ENCODE peak calls at places on chromosomes 16 and 17, in nine cellular contexts. One of them, this sample, is unnamed.

GRCh38 chr16:4392382-4393242 is 21.0 kb downstream of the VASN start:
- DNase-seq in lower leg skin: no peak
- DNase-seq in GM12865: no peak
- DNase-seq in CD8-positive, alpha-beta T cell: no peak
- DNase-seq in hepatocyte: peak
- DNase-seq in CD4-positive, alpha-beta T cell: no peak
- DNase-seq in H1: peak
- DNase-seq in breast epithelium: peak
- DNase-seq in fibroblast of mammary gland: peak
- DNase-seq in this sample: peak

GRCh38 chr16:27374794-27375499 is 27.0 kb upstream of the IL21R start:
- DNase-seq in hepatocyte: peak
- DNase-seq in H1: peak
- DNase-seq in fibroblast of mammary gland: peak
- DNase-seq in GM12865: peak
- DNase-seq in breast epithelium: peak
- DNase-seq in CD4-positive, alpha-beta T cell: no peak
- DNase-seq in lower leg skin: peak
- DNase-seq in CD8-positive, alpha-beta T cell: no peak
- DNase-seq in this sample: peak

GRCh38 chr16:1493746-1494094 is 560 bp downstream of the TELO2 start:
- DNase-seq in breast epithelium: no peak
- DNase-seq in H1: no peak
- DNase-seq in GM12865: no peak
- DNase-seq in hepatocyte: peak
- DNase-seq in lower leg skin: no peak
- DNase-seq in CD8-positive, alpha-beta T cell: no peak
- DNase-seq in fibroblast of mammary gland: no peak
- DNase-seq in CD4-positive, alpha-beta T cell: no peak
- DNase-seq in this sample: no peak

GRCh38 chr17:37187262-37187661 is 188.5 kb upstream of the C17orf78 start:
- DNase-seq in CD4-positive, alpha-beta T cell: no peak
- DNase-seq in fibroblast of mammary gland: no peak
- DNase-seq in CD8-positive, alpha-beta T cell: no peak
- DNase-seq in hepatocyte: peak
- DNase-seq in breast epithelium: no peak
- DNase-seq in lower leg skin: no peak
- DNase-seq in H1: no peak
- DNase-seq in GM12865: no peak
- DNase-seq in this sample: peak

GRCh38 chr16:19179890-19180490 is 11.9 kb downstream of the SYT17 start:
- DNase-seq in lower leg skin: peak
- DNase-seq in hepatocyte: peak
- DNase-seq in CD4-positive, alpha-beta T cell: no peak
- DNase-seq in H1: peak
- DNase-seq in GM12865: peak
- DNase-seq in CD8-positive, alpha-beta T cell: no peak
- DNase-seq in fibroblast of mammary gland: peak
- DNase-seq in breast epithelium: no peak
- DNase-seq in this sample: peak

GRCh38 chr17:4788807-4789700 is at the start of gene GLTPD2:
- DNase-seq in breast epithelium: no peak
- DNase-seq in fibroblast of mammary gland: no peak
- DNase-seq in H1: peak
- DNase-seq in hepatocyte: peak
- DNase-seq in CD8-positive, alpha-beta T cell: no peak
- DNase-seq in GM12865: no peak
- DNase-seq in lower leg skin: no peak
- DNase-seq in CD4-positive, alpha-beta T cell: no peak
- DNase-seq in this sample: no peak

GRCh38 chr16:86505185-86505898 is 5.0 kb upstream of the FOXF1 start:
- DNase-seq in breast epithelium: no peak
- DNase-seq in GM12865: no peak
- DNase-seq in CD4-positive, alpha-beta T cell: no peak
- DNase-seq in fibroblast of mammary gland: no peak
- DNase-seq in H1: peak
- DNase-seq in hepatocyte: no peak
- DNase-seq in CD8-positive, alpha-beta T cell: no peak
- DNase-seq in lower leg skin: no peak
- DNase-seq in this sample: no peak

GRCh38 chr17:32100971-32101631 is 41.2 kb upstream of the RHOT1 start:
- DNase-seq in lower leg skin: no peak
- DNase-seq in hepatocyte: no peak
- DNase-seq in GM12865: no peak
- DNase-seq in CD4-positive, alpha-beta T cell: no peak
- DNase-seq in CD8-positive, alpha-beta T cell: no peak
- DNase-seq in H1: peak
- DNase-seq in fibroblast of mammary gland: no peak
- DNase-seq in breast epithelium: no peak
- DNase-seq in this sample: no peak

GRCh38 chr17:57420674-57421392 is 164.5 kb downstream of the MSI2 start:
- DNase-seq in H1: no peak
- DNase-seq in CD4-positive, alpha-beta T cell: no peak
- DNase-seq in hepatocyte: peak
- DNase-seq in fibroblast of mammary gland: peak
- DNase-seq in GM12865: no peak
- DNase-seq in breast epithelium: no peak
- DNase-seq in CD8-positive, alpha-beta T cell: no peak
- DNase-seq in lower leg skin: no peak
- DNase-seq in this sample: no peak

GRCh38 chr17:38798614-38799500 is 499 bp downstream of the PIP4K2B start:
- DNase-seq in CD8-positive, alpha-beta T cell: peak
- DNase-seq in GM12865: peak
- DNase-seq in fibroblast of mammary gland: peak
- DNase-seq in hepatocyte: peak
- DNase-seq in breast epithelium: peak
- DNase-seq in lower leg skin: peak
- DNase-seq in CD4-positive, alpha-beta T cell: peak
- DNase-seq in H1: no peak
- DNase-seq in this sample: peak

GRCh38 chr16:1820096-1820972 is 6.3 kb downstream of the HAGH start:
- DNase-seq in breast epithelium: no peak
- DNase-seq in fibroblast of mammary gland: no peak
- DNase-seq in CD4-positive, alpha-beta T cell: no peak
- DNase-seq in hepatocyte: no peak
- DNase-seq in GM12865: no peak
- DNase-seq in H1: no peak
- DNase-seq in CD8-positive, alpha-beta T cell: no peak
- DNase-seq in lower leg skin: no peak
- DNase-seq in this sample: no peak

GRCh38 chr17:57665128-57665527 is 80.0 kb downstream of the CCDC182 start:
- DNase-seq in lower leg skin: peak
- DNase-seq in GM12865: no peak
- DNase-seq in CD8-positive, alpha-beta T cell: no peak
- DNase-seq in H1: no peak
- DNase-seq in breast epithelium: no peak
- DNase-seq in CD4-positive, alpha-beta T cell: no peak
- DNase-seq in fibroblast of mammary gland: no peak
- DNase-seq in hepatocyte: no peak
- DNase-seq in this sample: no peak

GRCh38 chr16:82630688-82631087 is 3.9 kb downstream of the CDH13 start:
- DNase-seq in fibroblast of mammary gland: peak
- DNase-seq in lower leg skin: no peak
- DNase-seq in CD4-positive, alpha-beta T cell: no peak
- DNase-seq in GM12865: no peak
- DNase-seq in CD8-positive, alpha-beta T cell: no peak
- DNase-seq in hepatocyte: no peak
- DNase-seq in H1: no peak
- DNase-seq in breast epithelium: no peak
- DNase-seq in this sample: peak

GRCh38 chr16:13957197-13958078 is 37.5 kb downstream of the ERCC4 start:
- DNase-seq in fibroblast of mammary gland: peak
- DNase-seq in hepatocyte: peak
- DNase-seq in GM12865: peak
- DNase-seq in breast epithelium: peak
- DNase-seq in CD8-positive, alpha-beta T cell: no peak
- DNase-seq in lower leg skin: peak
- DNase-seq in CD4-positive, alpha-beta T cell: no peak
- DNase-seq in H1: no peak
- DNase-seq in this sample: peak

GRCh38 chr17:9842057-9842758 is 16.5 kb downstream of the GLP2R start:
- DNase-seq in hepatocyte: peak
- DNase-seq in fibroblast of mammary gland: peak
- DNase-seq in GM12865: no peak
- DNase-seq in CD8-positive, alpha-beta T cell: no peak
- DNase-seq in H1: no peak
- DNase-seq in CD4-positive, alpha-beta T cell: no peak
- DNase-seq in lower leg skin: peak
- DNase-seq in breast epithelium: peak
- DNase-seq in this sample: peak

GRCh38 chr16:79897444-79898146 is 297.1 kb upstream of the MAF start:
- DNase-seq in hepatocyte: peak
- DNase-seq in CD8-positive, alpha-beta T cell: no peak
- DNase-seq in CD4-positive, alpha-beta T cell: no peak
- DNase-seq in lower leg skin: no peak
- DNase-seq in breast epithelium: no peak
- DNase-seq in fibroblast of mammary gland: peak
- DNase-seq in H1: no peak
- DNase-seq in GM12865: no peak
- DNase-seq in this sample: no peak

GRCh38 chr17:38745545-38745944 is 2.6 kb downstream of the PCGF2 start:
- DNase-seq in hepatocyte: peak
- DNase-seq in H1: no peak
- DNase-seq in lower leg skin: no peak
- DNase-seq in CD4-positive, alpha-beta T cell: no peak
- DNase-seq in GM12865: no peak
- DNase-seq in fibroblast of mammary gland: no peak
- DNase-seq in CD8-positive, alpha-beta T cell: no peak
- DNase-seq in breast epithelium: no peak
- DNase-seq in this sample: no peak

GRCh38 chr17:40018211-40019121 is 3.2 kb downstream of the CSF3 start:
- DNase-seq in fibroblast of mammary gland: peak
- DNase-seq in lower leg skin: no peak
- DNase-seq in CD4-positive, alpha-beta T cell: no peak
- DNase-seq in H1: peak
- DNase-seq in GM12865: no peak
- DNase-seq in hepatocyte: peak
- DNase-seq in breast epithelium: no peak
- DNase-seq in CD8-positive, alpha-beta T cell: no peak
- DNase-seq in this sample: no peak

GRCh38 chr16:26365555-26365954 is 673.8 kb downstream of the HS3ST4 start:
- DNase-seq in hepatocyte: no peak
- DNase-seq in CD4-positive, alpha-beta T cell: no peak
- DNase-seq in breast epithelium: no peak
- DNase-seq in CD8-positive, alpha-beta T cell: no peak
- DNase-seq in lower leg skin: no peak
- DNase-seq in fibroblast of mammary gland: no peak
- DNase-seq in H1: no peak
- DNase-seq in GM12865: no peak
- DNase-seq in this sample: no peak

GRCh38 chr17:77449908-77450741 is 309.4 kb downstream of the SEC14L1 start:
- DNase-seq in breast epithelium: no peak
- DNase-seq in H1: peak
- DNase-seq in fibroblast of mammary gland: peak
- DNase-seq in lower leg skin: no peak
- DNase-seq in CD8-positive, alpha-beta T cell: no peak
- DNase-seq in CD4-positive, alpha-beta T cell: no peak
- DNase-seq in hepatocyte: peak
- DNase-seq in GM12865: peak
- DNase-seq in this sample: peak

GRCh38 chr16:27951752-27952151 is 111.8 kb downstream of the GSG1L start:
- DNase-seq in CD4-positive, alpha-beta T cell: no peak
- DNase-seq in CD8-positive, alpha-beta T cell: no peak
- DNase-seq in lower leg skin: no peak
- DNase-seq in breast epithelium: no peak
- DNase-seq in GM12865: no peak
- DNase-seq in H1: no peak
- DNase-seq in fibroblast of mammary gland: peak
- DNase-seq in hepatocyte: no peak
- DNase-seq in this sample: peak

GRCh38 chr17:81940538-81941483 is 3.7 kb upstream of the PYCR1 start:
- DNase-seq in CD8-positive, alpha-beta T cell: no peak
- DNase-seq in fibroblast of mammary gland: no peak
- DNase-seq in GM12865: no peak
- DNase-seq in hepatocyte: no peak
- DNase-seq in breast epithelium: no peak
- DNase-seq in lower leg skin: no peak
- DNase-seq in H1: no peak
- DNase-seq in CD4-positive, alpha-beta T cell: no peak
- DNase-seq in this sample: no peak
- TF ChIP-seq CTCF in CD8-positive, alpha-beta T cell: no peak
- TF ChIP-seq CTCF in fibroblast of mammary gland: no peak
- TF ChIP-seq CTCF in GM12865: no peak
- TF ChIP-seq CTCF in hepatocyte: no peak
- TF ChIP-seq CTCF in breast epithelium: no peak
- TF ChIP-seq CTCF in lower leg skin: no peak
- TF ChIP-seq CTCF in H1: no peak
- TF ChIP-seq CTCF in CD4-positive, alpha-beta T cell: no peak
- TF ChIP-seq CTCF in this sample: no peak

GRCh38 chr16:56647641-56648431 is 3.9 kb upstream of the MT1B start:
- DNase-seq in hepatocyte: peak
- DNase-seq in CD8-positive, alpha-beta T cell: no peak
- DNase-seq in H1: peak
- DNase-seq in fibroblast of mammary gland: no peak
- DNase-seq in lower leg skin: no peak
- DNase-seq in breast epithelium: no peak
- DNase-seq in CD4-positive, alpha-beta T cell: no peak
- DNase-seq in GM12865: no peak
- DNase-seq in this sample: no peak
- TF ChIP-seq CTCF in hepatocyte: no peak
- TF ChIP-seq CTCF in CD8-positive, alpha-beta T cell: no peak
- TF ChIP-seq CTCF in H1: peak
- TF ChIP-seq CTCF in fibroblast of mammary gland: no peak
- TF ChIP-seq CTCF in lower leg skin: no peak
- TF ChIP-seq CTCF in breast epithelium: no peak
- TF ChIP-seq CTCF in CD4-positive, alpha-beta T cell: no peak
- TF ChIP-seq CTCF in GM12865: no peak
- TF ChIP-seq CTCF in this sample: no peak

GRCh38 chr17:6462692-6463091 is 18.4 kb downstream of the PIMREG start:
- DNase-seq in fibroblast of mammary gland: no peak
- DNase-seq in H1: no peak
- DNase-seq in CD8-positive, alpha-beta T cell: no peak
- DNase-seq in GM12865: no peak
- DNase-seq in hepatocyte: no peak
- DNase-seq in CD4-positive, alpha-beta T cell: no peak
- DNase-seq in lower leg skin: no peak
- DNase-seq in breast epithelium: no peak
- DNase-seq in this sample: no peak
- TF ChIP-seq CTCF in fibroblast of mammary gland: no peak
- TF ChIP-seq CTCF in H1: no peak
- TF ChIP-seq CTCF in CD8-positive, alpha-beta T cell: no peak
- TF ChIP-seq CTCF in GM12865: no peak
- TF ChIP-seq CTCF in hepatocyte: no peak
- TF ChIP-seq CTCF in CD4-positive, alpha-beta T cell: no peak
- TF ChIP-seq CTCF in lower leg skin: no peak
- TF ChIP-seq CTCF in breast epithelium: no peak
- TF ChIP-seq CTCF in this sample: no peak

GRCh38 chr17:16512011-16512410 is 20.0 kb upstream of the LRRC75A start:
- DNase-seq in GM12865: peak
- DNase-seq in H1: no peak
- DNase-seq in hepatocyte: no peak
- DNase-seq in breast epithelium: no peak
- DNase-seq in fibroblast of mammary gland: no peak
- DNase-seq in lower leg skin: no peak
- DNase-seq in CD8-positive, alpha-beta T cell: no peak
- DNase-seq in CD4-positive, alpha-beta T cell: no peak
- DNase-seq in this sample: no peak
- TF ChIP-seq CTCF in GM12865: no peak
- TF ChIP-seq CTCF in H1: no peak
- TF ChIP-seq CTCF in hepatocyte: no peak
- TF ChIP-seq CTCF in breast epithelium: no peak
- TF ChIP-seq CTCF in fibroblast of mammary gland: no peak
- TF ChIP-seq CTCF in lower leg skin: no peak
- TF ChIP-seq CTCF in CD8-positive, alpha-beta T cell: no peak
- TF ChIP-seq CTCF in CD4-positive, alpha-beta T cell: no peak
- TF ChIP-seq CTCF in this sample: no peak